ENCODE peak calls at places on chromosomes 2 and 18, in six cellular contexts. One of them, this sample, is unnamed.

GRCh38 chr2:59182249-59182648 is 941.1 kb upstream of the FANCL start:
- DNase-seq in GM12878: no peak
- DNase-seq in K562: peak; percentile 47
- DNase-seq in HepG2: peak; percentile 22
- DNase-seq in IMR-90: peak; percentile 15
- DNase-seq in A549: peak; percentile 18
- DNase-seq in this sample: peak; percentile 51

GRCh38 chr2:38168710-38169480 is 92.9 kb upstream of the CYP1B1 start:
- DNase-seq in HepG2: no peak
- DNase-seq in A549: no peak
- DNase-seq in IMR-90: peak; percentile 69
- DNase-seq in K562: no peak
- DNase-seq in GM12878: no peak
- DNase-seq in this sample: no peak

GRCh38 chr2:54903736-54904554 is 146.3 kb downstream of the RTN4 start:
- DNase-seq in HepG2: no peak
- DNase-seq in A549: peak; percentile 91
- DNase-seq in GM12878: no peak
- DNase-seq in IMR-90: peak; percentile 99
- DNase-seq in K562: peak; percentile 27
- DNase-seq in this sample: peak; percentile 33

GRCh38 chr2:43469713-43470112 is 126.1 kb downstream of the THADA start:
- DNase-seq in A549: no peak
- DNase-seq in HepG2: no peak
- DNase-seq in GM12878: no peak
- DNase-seq in K562: no peak
- DNase-seq in IMR-90: no peak
- DNase-seq in this sample: no peak

GRCh38 chr2:201040867-201041628 is 30.4 kb downstream of the HYCC2 start:
- DNase-seq in K562: no peak
- DNase-seq in HepG2: peak; percentile 75
- DNase-seq in IMR-90: no peak
- DNase-seq in A549: no peak
- DNase-seq in GM12878: no peak
- DNase-seq in this sample: no peak

GRCh38 chr2:42049411-42050349 is 1.9 kb downstream of the PKDCC start:
- DNase-seq in HepG2: no peak
- DNase-seq in IMR-90: no peak
- DNase-seq in A549: no peak
- DNase-seq in GM12878: no peak
- DNase-seq in K562: no peak
- DNase-seq in this sample: no peak

GRCh38 chr2:238097988-238098853 is 1.9 kb upstream of the ESPNL start:
- DNase-seq in A549: peak; percentile 84
- DNase-seq in IMR-90: no peak
- DNase-seq in K562: peak; percentile 87
- DNase-seq in GM12878: no peak
- DNase-seq in HepG2: no peak
- DNase-seq in this sample: peak; percentile 87

GRCh38 chr2:48529189-48529588 is 765 bp upstream of the STON1 start:
- DNase-seq in GM12878: no peak
- DNase-seq in HepG2: no peak
- DNase-seq in IMR-90: no peak
- DNase-seq in A549: no peak
- DNase-seq in K562: peak; percentile 18
- DNase-seq in this sample: peak; percentile 12

GRCh38 chr2:237615631-237616249 is 11.6 kb upstream of the LRRFIP1 start:
- DNase-seq in IMR-90: no peak
- DNase-seq in GM12878: no peak
- DNase-seq in A549: no peak
- DNase-seq in K562: no peak
- DNase-seq in HepG2: no peak
- DNase-seq in this sample: no peak

GRCh38 chr2:159617651-159618050 is 1.3 kb upstream of the BAZ2B start:
- DNase-seq in K562: peak; percentile 17
- DNase-seq in HepG2: no peak
- DNase-seq in A549: peak; percentile 21
- DNase-seq in GM12878: no peak
- DNase-seq in IMR-90: peak; percentile 31
- DNase-seq in this sample: no peak

GRCh38 chr2:167478196-167478595 is 589.9 kb downstream of the XIRP2 start:
- DNase-seq in A549: no peak
- DNase-seq in HepG2: peak; percentile 9
- DNase-seq in IMR-90: no peak
- DNase-seq in K562: no peak
- DNase-seq in GM12878: no peak
- DNase-seq in this sample: no peak

GRCh38 chr2:48448274-48449061 is 81.5 kb upstream of the STON1 start:
- DNase-seq in K562: no peak
- DNase-seq in A549: no peak
- DNase-seq in IMR-90: peak; percentile 71
- DNase-seq in HepG2: peak; percentile 85
- DNase-seq in GM12878: peak; percentile 53
- DNase-seq in this sample: no peak

GRCh38 chr2:55111230-55111569 is 60.9 kb upstream of the RTN4 start:
- DNase-seq in GM12878: no peak
- DNase-seq in HepG2: no peak
- DNase-seq in A549: no peak
- DNase-seq in K562: no peak
- DNase-seq in IMR-90: no peak
- DNase-seq in this sample: no peak

GRCh38 chr2:57432528-57432927 is 614.1 kb upstream of the VRK2 start:
- DNase-seq in IMR-90: no peak
- DNase-seq in K562: no peak
- DNase-seq in A549: no peak
- DNase-seq in HepG2: no peak
- DNase-seq in GM12878: no peak
- DNase-seq in this sample: no peak

GRCh38 chr2:79935046-79935729 is 369.4 kb downstream of the LRRTM1 start:
- DNase-seq in IMR-90: no peak
- DNase-seq in GM12878: no peak
- DNase-seq in K562: no peak
- DNase-seq in HepG2: no peak
- DNase-seq in A549: no peak
- DNase-seq in this sample: no peak
- TF ChIP-seq BHLHE40 in IMR-90: no peak
- TF ChIP-seq BHLHE40 in GM12878: no peak
- TF ChIP-seq BHLHE40 in K562: no peak
- TF ChIP-seq BHLHE40 in HepG2: no peak
- TF ChIP-seq BHLHE40 in A549: no peak
- TF ChIP-seq BHLHE40 in this sample: no peak

GRCh38 chr2:147511491-147511948 is 333.3 kb upstream of the ACVR2A start:
- DNase-seq in K562: no peak
- DNase-seq in HepG2: no peak
- DNase-seq in IMR-90: no peak
- DNase-seq in GM12878: no peak
- DNase-seq in A549: no peak
- DNase-seq in this sample: no peak
- TF ChIP-seq BHLHE40 in K562: no peak
- TF ChIP-seq BHLHE40 in HepG2: no peak
- TF ChIP-seq BHLHE40 in IMR-90: no peak
- TF ChIP-seq BHLHE40 in GM12878: no peak
- TF ChIP-seq BHLHE40 in A549: no peak
- TF ChIP-seq BHLHE40 in this sample: no peak

GRCh38 chr18:58291131-58291530 is 247.1 kb downstream of the NEDD4L start:
- DNase-seq in A549: no peak
- DNase-seq in HepG2: no peak
- DNase-seq in IMR-90: no peak
- DNase-seq in K562: no peak
- DNase-seq in GM12878: no peak
- DNase-seq in this sample: no peak

GRCh38 chr18:58288922-58289797 is 245.1 kb downstream of the NEDD4L start:
- DNase-seq in HepG2: no peak
- DNase-seq in A549: no peak
- DNase-seq in GM12878: no peak
- DNase-seq in IMR-90: peak; percentile 65
- DNase-seq in K562: peak; percentile 21
- DNase-seq in this sample: no peak

GRCh38 chr18:58287626-58288289 is 243.7 kb downstream of the NEDD4L start:
- DNase-seq in HepG2: peak; percentile 81
- DNase-seq in IMR-90: no peak
- DNase-seq in A549: peak; percentile 30
- DNase-seq in K562: no peak
- DNase-seq in GM12878: no peak
- DNase-seq in this sample: no peak

GRCh38 chr18:58292675-58293074 is 248.6 kb downstream of the NEDD4L start:
- DNase-seq in A549: no peak
- DNase-seq in HepG2: no peak
- DNase-seq in GM12878: no peak
- DNase-seq in K562: no peak
- DNase-seq in IMR-90: no peak
- DNase-seq in this sample: no peak

DNA sequence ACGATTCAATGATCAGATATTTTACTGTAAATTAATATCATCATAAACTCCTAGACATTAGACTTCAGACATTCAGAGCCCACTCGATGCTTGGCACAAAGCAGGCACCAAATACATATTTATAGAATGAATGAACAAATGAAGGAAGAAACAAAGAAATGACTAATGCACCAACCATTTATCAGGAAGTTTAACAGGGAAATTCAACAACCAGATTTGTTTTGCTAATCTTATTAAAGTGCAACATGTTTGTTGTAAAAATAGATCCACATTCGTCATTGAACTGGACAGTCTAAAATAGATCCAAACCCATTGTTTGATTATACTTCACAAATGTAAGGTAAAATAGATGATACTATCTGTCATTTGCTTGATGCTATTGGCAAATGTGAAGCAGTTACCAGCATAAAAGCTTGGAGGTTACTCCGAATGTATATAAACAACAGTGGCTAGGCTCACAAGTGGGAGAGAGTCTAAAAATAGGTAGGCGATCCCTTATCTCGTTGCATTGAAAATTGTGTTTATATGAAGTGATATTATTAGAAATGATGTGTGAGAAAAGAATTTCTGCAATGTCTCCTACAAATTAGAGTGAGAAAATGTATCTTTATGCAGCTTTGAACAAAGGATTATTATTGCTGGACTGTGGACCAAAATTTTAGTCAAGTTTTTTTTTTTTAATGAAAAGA is 246.2 kb downstream of the NEDD4L start:
- DNase-seq in IMR-90: peak; percentile 80
- DNase-seq in HepG2: no peak
- DNase-seq in GM12878: no peak
- DNase-seq in A549: no peak
- DNase-seq in K562: no peak
- DNase-seq in this sample: no peak
- TF ChIP-seq BHLHE40 in IMR-90: no peak
- TF ChIP-seq BHLHE40 in HepG2: no peak
- TF ChIP-seq BHLHE40 in GM12878: no peak
- TF ChIP-seq BHLHE40 in A549: no peak
- TF ChIP-seq BHLHE40 in K562: no peak
- TF ChIP-seq BHLHE40 in this sample: no peak

GRCh38 chr18:65215865-65216466 is 534.8 kb upstream of the CDH7 start:
- DNase-seq in A549: no peak
- DNase-seq in GM12878: no peak
- DNase-seq in IMR-90: no peak
- DNase-seq in HepG2: no peak
- DNase-seq in K562: no peak
- DNase-seq in this sample: no peak
- TF ChIP-seq BHLHE40 in A549: no peak
- TF ChIP-seq BHLHE40 in GM12878: no peak
- TF ChIP-seq BHLHE40 in IMR-90: no peak
- TF ChIP-seq BHLHE40 in HepG2: no peak
- TF ChIP-seq BHLHE40 in K562: no peak
- TF ChIP-seq BHLHE40 in this sample: no peak

GRCh38 chr2:210440206-210440605 is 36.4 kb downstream of the LANCL1 start:
- DNase-seq in GM12878: no peak
- DNase-seq in A549: no peak
- DNase-seq in K562: no peak
- DNase-seq in HepG2: no peak
- DNase-seq in IMR-90: no peak
- DNase-seq in this sample: no peak
- TF ChIP-seq BHLHE40 in GM12878: no peak
- TF ChIP-seq BHLHE40 in A549: no peak
- TF ChIP-seq BHLHE40 in K562: no peak
- TF ChIP-seq BHLHE40 in HepG2: no peak
- TF ChIP-seq BHLHE40 in IMR-90: no peak
- TF ChIP-seq BHLHE40 in this sample: no peak

DNA sequence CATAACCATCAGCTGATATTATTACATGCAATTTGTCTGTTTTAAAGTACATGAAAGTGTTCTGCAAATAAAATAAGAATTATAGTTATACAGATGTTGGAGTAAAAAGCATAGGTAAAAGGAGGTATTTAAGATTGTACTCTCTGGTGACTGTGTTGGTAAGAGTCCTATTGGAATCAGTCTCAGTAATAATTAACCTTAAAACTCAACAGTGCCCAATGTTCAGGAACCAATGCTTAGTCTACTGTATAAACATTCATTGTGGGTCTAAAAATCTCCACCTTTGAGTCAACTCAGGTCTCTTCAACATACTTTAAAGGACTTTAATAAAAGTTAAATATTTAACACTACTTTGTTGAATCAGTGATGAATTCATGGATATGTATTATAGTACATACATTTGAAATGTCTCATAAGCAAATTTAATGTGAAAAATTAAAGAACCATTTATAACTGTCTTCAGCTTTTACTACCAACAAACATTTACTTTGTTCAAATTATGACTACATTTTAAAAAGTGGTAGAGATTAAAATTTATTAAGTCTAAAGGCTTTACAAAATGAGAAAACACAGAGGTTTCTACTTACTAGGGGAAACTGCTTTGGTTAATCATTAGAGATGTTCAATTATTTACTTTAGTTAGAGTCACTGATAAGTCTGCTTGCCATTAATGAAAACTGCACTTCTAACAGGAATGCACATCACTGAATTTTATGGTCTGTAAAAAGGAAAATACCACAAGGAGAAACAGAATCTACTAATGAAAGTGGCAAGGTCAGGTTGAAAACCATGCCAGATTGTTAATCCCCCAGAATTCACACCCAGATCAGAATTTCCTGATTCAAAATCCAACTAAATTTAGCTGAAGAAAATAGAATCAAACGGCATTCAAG is 90.2 kb upstream of the GRB14 start:
- DNase-seq in GM12878: no peak
- DNase-seq in IMR-90: no peak
- DNase-seq in HepG2: peak; percentile 98
- DNase-seq in A549: peak; percentile 91
- DNase-seq in K562: no peak
- DNase-seq in this sample: no peak
- TF ChIP-seq BHLHE40 in GM12878: no peak
- TF ChIP-seq BHLHE40 in IMR-90: no peak
- TF ChIP-seq BHLHE40 in HepG2: no peak
- TF ChIP-seq BHLHE40 in A549: no peak
- TF ChIP-seq BHLHE40 in K562: no peak
- TF ChIP-seq BHLHE40 in this sample: no peak

This sample was measured in HEK293T.